ENCODE peak calls at places on chromosomes 2 and 18, in seven cellular contexts. N is CD8-positive, alpha-beta T cell; W is tibial artery; Y is dorsolateral prefrontal cortex; U is ovary; H is heart right ventricle; S is prostate gland. L is an unnamed sample. For H3K27me3, the result is how much of the 10 kb centered on the place peaks cover.

GRCh38 chr2:8677646-8678592 is 3.9 kb upstream of the ID2 start:
- DNase-seq in N (peak), W (peak), Y (no peak), U (peak), H (peak), S (peak), L (peak)

GRCh38 chr2:168278424-168278888 is 31.1 kb upstream of the STK39 start:
- DNase-seq in N (no peak), W (no peak), Y (no peak), U (no peak), H (no peak), S (peak), L (no peak)

GRCh38 chr2:208025814-208026184 is 472 bp upstream of the PLEKHM3 start:
- DNase-seq in N (peak), W (no peak), Y (peak), U (no peak), H (no peak), S (no peak), L (no peak)

GRCh38 chr18:79923896-79924585 is 27.4 kb downstream of the SLC66A2 start:
- DNase-seq in N (no peak), W (peak), Y (no peak), U (peak), H (no peak), S (no peak), L (no peak)

GRCh38 chr18:9731380-9731779 is 23.3 kb downstream of the RAB31 start:
- DNase-seq in N (no peak), W (no peak), Y (no peak), U (no peak), H (no peak), S (no peak), L (no peak)

GRCh38 chr18:23588836-23589560 is 2.7 kb upstream of the NPC1 start:
- DNase-seq in N (no peak), W (no peak), Y (no peak), U (no peak), H (no peak), S (peak), L (no peak)

GRCh38 chr2:186771395-186771794 is 77.5 kb downstream of the FAM171B start:
- DNase-seq in N (no peak), W (no peak), Y (no peak), U (no peak), H (no peak), S (no peak), L (no peak)

GRCh38 chr18:22286576-22286975 is 117.2 kb downstream of the GATA6 start:
- DNase-seq in N (no peak), W (peak), Y (no peak), U (no peak), H (no peak), S (peak), L (no peak)

GRCh38 chr2:18975506-18975905 is 382.9 kb downstream of the OSR1 start:
- DNase-seq in N (no peak), W (no peak), Y (no peak), U (no peak), H (no peak), S (no peak), L (no peak)

GRCh38 chr2:223976635-223977226 is 19.5 kb downstream of the MRPL44 start:
- DNase-seq in N (no peak), W (no peak), Y (no peak), U (no peak), H (no peak), S (no peak), L (no peak)

GRCh38 chr18:58761241-58761969 is 90.1 kb downstream of the MALT1 start:
- DNase-seq in N (no peak), W (no peak), Y (no peak), U (no peak), H (peak), S (peak), L (no peak)

GRCh38 chr2:181813963-181814565 is 77.5 kb upstream of the ITPRID2 start:
- DNase-seq in N (no peak), W (peak), Y (no peak), U (no peak), H (no peak), S (no peak), L (no peak)

GRCh38 chr2:129755786-129756185 is 223.7 kb upstream of the RAB6C start:
- DNase-seq in N (no peak), W (no peak), Y (no peak), U (no peak), H (no peak), S (no peak), L (no peak)

GRCh38 chr2:55811048-55811447 is 112.5 kb downstream of the EFEMP1 start:
- DNase-seq in N (no peak), W (no peak), Y (no peak), U (no peak), H (no peak), S (no peak), L (no peak)

GRCh38 chr2:4139711-4140110 is 436.3 kb downstream of the DCDC2C start:
- DNase-seq in N (no peak), W (no peak), Y (no peak), U (no peak), H (no peak), S (peak), L (no peak)

GRCh38 chr18:45755936-45756335 is 32.0 kb downstream of the SLC14A1 start:
- DNase-seq in N (no peak), W (peak), Y (no peak), U (peak), H (peak), S (peak), L (no peak)

GRCh38 chr2:150147889-150148683 is 339.4 kb downstream of the RND3 start:
- DNase-seq in N (no peak), W (no peak), Y (no peak), U (no peak), H (no peak), S (no peak), L (no peak)

GRCh38 chr2:25430556-25430955 is 88.8 kb upstream of the DNMT3A start:
- DNase-seq in N (no peak), W (no peak), Y (no peak), U (no peak), H (no peak), S (no peak), L (no peak)

GRCh38 chr2:46521215-46521683 is 41.9 kb downstream of the TMEM247 start:
- DNase-seq in N (no peak), W (peak), Y (peak), U (peak), H (peak), S (no peak), L (no peak)

GRCh38 chr2:165440367-165440766 is 29.1 kb upstream of the CSRNP3 start:
- DNase-seq in N (no peak), W (no peak), Y (no peak), U (peak), H (no peak), S (no peak), L (no peak)

GRCh38 chr18:10101729-10102128 is 187.9 kb downstream of the VAPA start:
- DNase-seq in N (no peak), W (no peak), Y (no peak), U (no peak), H (no peak), S (no peak), L (no peak)

GRCh38 chr2:196967126-196967525 is 40.6 kb upstream of the PGAP1 start:
- DNase-seq in N (no peak), W (no peak), Y (no peak), U (no peak), H (peak), S (no peak), L (no peak)

GRCh38 chr2:96819101-96819875 is 3.2 kb downstream of the CNNM3 start:
- DNase-seq in N (no peak), W (no peak), Y (no peak), U (no peak), H (no peak), S (no peak), L (no peak)

GRCh38 chr2:232511336-232511863 is 8.8 kb upstream of the PRSS56 start:
- DNase-seq in N (no peak), W (no peak), Y (no peak), U (no peak), H (peak), S (no peak), L (no peak)

GRCh38 chr2:1231664-1232063 is 181.6 kb upstream of the TPO start:
- DNase-seq in N (no peak), W (no peak), Y (no peak), U (no peak), H (no peak), S (no peak), L (no peak)

GRCh38 chr2:190679391-190679790 is 30.5 kb downstream of the NAB1 start:
- DNase-seq in N (no peak), W (no peak), Y (no peak), U (no peak), H (no peak), S (no peak), L (no peak)
- H3K4me3 ChIP-seq in N (no peak), W (no peak), Y (no peak), U (no peak), H (no peak), S (no peak), L (peak)

DNA sequence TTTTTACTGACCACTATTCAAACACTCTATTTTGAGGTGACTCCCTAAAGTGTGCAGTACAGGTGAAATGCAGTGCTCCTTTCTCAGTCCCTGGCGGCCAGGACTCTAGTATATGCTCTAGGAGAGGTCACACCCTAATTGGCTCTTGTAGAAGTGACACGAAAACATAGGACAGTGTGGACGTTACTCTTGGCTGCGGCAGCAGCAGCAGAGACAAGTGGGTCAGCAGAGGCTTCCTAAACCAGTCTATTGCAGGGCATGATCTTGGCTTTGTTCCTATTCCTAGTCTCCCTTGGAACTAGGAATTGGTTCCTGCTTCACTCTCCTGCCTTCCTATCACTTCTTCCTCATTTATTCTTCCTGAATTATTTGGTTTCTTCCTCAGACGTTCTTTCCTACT is 10.1 kb upstream of the ONECUT2 start:
- DNase-seq in N (no peak), W (no peak), Y (no peak), U (no peak), H (no peak), S (no peak), L (no peak)
- H3K27me3 ChIP-seq in N (under half), W (under half), Y (under half), U (under half), H (half or more), S (under half), L (under half)

GRCh38 chr2:118251427-118251826 is 163.2 kb downstream of the INSIG2 start:
- DNase-seq in N (no peak), W (no peak), Y (no peak), U (no peak), H (peak), S (no peak), L (no peak)
- TF ChIP-seq CTCF in N (no peak), W (no peak), Y (no peak), U (no peak), H (no peak), S (no peak), L (no peak)

GRCh38 chr2:241320394-241320793 is 4.7 kb downstream of the SEPTIN2 start:
- DNase-seq in N (no peak), W (no peak), Y (no peak), U (no peak), H (no peak), S (no peak), L (no peak)
- H3K4me3 ChIP-seq in N (no peak), W (no peak), Y (no peak), U (no peak), H (no peak), S (no peak), L (no peak)

GRCh38 chr18:7898181-7898580 is 331.1 kb downstream of the PTPRM start:
- DNase-seq in N (no peak), W (no peak), Y (no peak), U (no peak), H (no peak), S (no peak), L (no peak)
- H3K27me3 ChIP-seq in N (under half), W (under half), Y (under half), U (under half), H (under half), S (under half), L (under half)